ENCODE peak calls at places on chromosomes 3 and 15, in eight cellular contexts. W, T, O, C, Z, S, I and Y are unnamed samples.

GRCh38 chr3:48413086-48413485 is 16.8 kb downstream of the PLXNB1 start:
- DNase-seq in W (no peak), T (no peak), O (no peak), C (no peak), Z (no peak), S (no peak), I (no peak), Y (no peak)

GRCh38 chr15:83275412-83275811 is 9.1 kb downstream of the BNC1 start:
- DNase-seq in W (no peak), T (peak), O (no peak), C (no peak), Z (no peak), S (no peak), I (no peak), Y (no peak)

GRCh38 chr3:12911881-12912415 is 70.6 kb upstream of the RPL32 start:
- DNase-seq in W (no peak), T (no peak), O (no peak), C (no peak), Z (no peak), S (no peak), I (no peak), Y (no peak)

GRCh38 chr15:63044077-63044644 is 1.6 kb downstream of the TPM1 start:
- DNase-seq in W (no peak), T (peak), O (no peak), C (no peak), Z (no peak), S (no peak), I (no peak), Y (no peak)

GRCh38 chr3:194879991-194880939 is 194.6 kb downstream of the FAM43A start:
- DNase-seq in W (no peak), T (peak), O (no peak), C (no peak), Z (no peak), S (peak), I (no peak), Y (peak)

GRCh38 chr15:100291106-100291505 is 50.7 kb downstream of the ADAMTS17 start:
- DNase-seq in W (no peak), T (peak), O (no peak), C (no peak), Z (no peak), S (no peak), I (no peak), Y (no peak)

GRCh38 chr15:40336129-40337122 is 4.3 kb downstream of the CCDC9B start:
- DNase-seq in W (no peak), T (no peak), O (no peak), C (no peak), Z (no peak), S (no peak), I (no peak), Y (peak)

GRCh38 chr15:60138397-60138968 is 134.4 kb downstream of the FOXB1 start:
- DNase-seq in W (no peak), T (no peak), O (no peak), C (no peak), Z (no peak), S (no peak), I (no peak), Y (no peak)

GRCh38 chr3:57910988-57911387 is 97.2 kb upstream of the FLNB start:
- DNase-seq in W (no peak), T (no peak), O (peak), C (no peak), Z (no peak), S (peak), I (peak), Y (peak)